ENCODE peak calls at places on chromosomes 5 and 9, in five cellular contexts. R, B, Y, G and M are unnamed samples.

GRCh38 chr9:137479315-137479861 is 20.3 kb upstream of the NSMF start:
- DNase-seq in R (no peak), B (peak), Y (no peak), G (no peak), M (no peak)

GRCh38 chr9:129995409-129996160 is 47.4 kb downstream of the FNBP1 start:
- DNase-seq in R (no peak), B (peak), Y (no peak), G (no peak), M (peak)

GRCh38 chr9:22147818-22148573 is 138.9 kb upstream of the CDKN2B start:
- DNase-seq in R (no peak), B (peak), Y (no peak), G (no peak), M (no peak)

GRCh38 chr9:17967731-17968130 is 388.9 kb downstream of the SH3GL2 start:
- DNase-seq in R (no peak), B (no peak), Y (no peak), G (no peak), M (no peak)

GRCh38 chr5:65832603-65833228 is 93.7 kb upstream of the ERBIN start:
- DNase-seq in R (no peak), B (no peak), Y (no peak), G (no peak), M (no peak)

GRCh38 chr5:141513627-141514329 is 24.9 kb downstream of the PCDHGC5 start:
- DNase-seq in R (peak), B (peak), Y (peak), G (peak), M (peak)

GRCh38 chr9:128218518-128219389 is 15.6 kb downstream of the DNM1 start:
- DNase-seq in R (peak), B (peak), Y (peak), G (peak), M (peak)

GRCh38 chr5:163861670-163862069 is 356.3 kb downstream of the MAT2B start:
- DNase-seq in R (no peak), B (no peak), Y (no peak), G (no peak), M (no peak)